ENCODE peak calls at places on chromosomes 16 and 17, in five cellular contexts. Q, V, H, A and Y are unnamed samples. For H3K4me1, the result is how much of the 10 kb centered on the place peaks cover.

GRCh38 chr17:39533891-39534290 is 72.6 kb downstream of the CDK12 start:
- DNase-seq in Q (no peak), V (no peak), H (no peak), A (no peak), Y (no peak)

GRCh38 chr16:89392881-89393730 is 97.3 kb downstream of the ANKRD11 start:
- DNase-seq in Q (peak), V (peak), H (no peak), A (no peak), Y (no peak)

GRCh38 chr16:8631818-8632217 is 10.3 kb downstream of the METTL22 start:
- DNase-seq in Q (no peak), V (no peak), H (no peak), A (no peak), Y (no peak)

GRCh38 chr17:69357701-69358100 is 30.8 kb upstream of the ABCA5 start:
- DNase-seq in Q (no peak), V (no peak), H (no peak), A (no peak), Y (no peak)

GRCh38 chr17:11284811-11285210 is 43.8 kb downstream of the SHISA6 start:
- DNase-seq in Q (peak), V (no peak), H (no peak), A (no peak), Y (no peak)

GRCh38 chr17:4365628-4366311 is 705 bp downstream of the UBE2G1 start:
- DNase-seq in Q (peak), V (no peak), H (peak), A (peak), Y (peak)

GRCh38 chr17:5819396-5819795 is 235.1 kb upstream of the NLRP1 start:
- DNase-seq in Q (peak), V (no peak), H (no peak), A (peak), Y (peak)

GRCh38 chr17:27616414-27616813 is 14.6 kb upstream of the LGALS9 start:
- DNase-seq in Q (no peak), V (no peak), H (no peak), A (no peak), Y (no peak)

GRCh38 chr17:48593126-48593829 is at the start of gene HOXB5:
- DNase-seq in Q (peak), V (no peak), H (no peak), A (no peak), Y (no peak)

GRCh38 chr17:17535957-17536356 is 39.8 kb upstream of the RASD1 start:
- DNase-seq in Q (no peak), V (no peak), H (no peak), A (no peak), Y (no peak)

GRCh38 chr17:17533901-17534441 is 37.8 kb upstream of the RASD1 start:
- DNase-seq in Q (no peak), V (no peak), H (no peak), A (no peak), Y (no peak)

GRCh38 chr17:17538417-17539391 is 42.5 kb upstream of the RASD1 start:
- DNase-seq in Q (no peak), V (no peak), H (no peak), A (no peak), Y (no peak)

GRCh38 chr17:17537311-17538099 is 41.3 kb upstream of the RASD1 start:
- DNase-seq in Q (no peak), V (no peak), H (no peak), A (no peak), Y (peak)

GRCh38 chr17:17536702-17537101 is 40.5 kb upstream of the RASD1 start:
- DNase-seq in Q (no peak), V (no peak), H (no peak), A (no peak), Y (no peak)
- H3K4me1 ChIP-seq in Q (under half), V (under half), H (under half), A (under half), Y (under half)

GRCh38 chr16:81035398-81035974 is at the start of gene ATMIN:
- DNase-seq in Q (peak), V (peak), H (peak), A (peak), Y (peak)
- H2AFZ ChIP-seq in Q (no peak), V (peak), H (peak), A (peak), Y (peak)

DNA sequence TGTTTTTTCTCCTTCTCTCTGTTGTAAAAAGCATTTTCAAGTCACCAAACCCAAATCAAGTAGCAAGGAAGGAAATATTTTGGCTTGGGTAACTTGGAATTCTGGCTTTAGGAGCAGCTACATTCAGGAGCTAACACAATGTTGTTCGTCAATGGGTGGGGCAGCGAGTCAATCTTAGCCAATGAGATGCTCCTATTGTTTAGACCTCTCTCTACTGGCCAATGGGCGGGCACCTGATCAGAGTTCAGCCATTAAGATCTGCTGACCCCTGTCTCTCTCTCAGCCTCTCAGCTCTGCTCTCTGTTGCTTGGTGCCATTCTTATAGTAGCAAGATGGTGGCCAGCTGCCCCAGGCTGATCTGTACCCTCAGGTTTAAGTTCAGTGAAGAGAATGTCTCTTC is 83.2 kb downstream of the IRX3 start:
- DNase-seq in Q (no peak), V (no peak), H (no peak), A (no peak), Y (no peak)
- H2BK12ac ChIP-seq in Q (no peak), V (no peak), H (no peak), A (no peak), Y (no peak)

GRCh38 chr16:46607529-46607928 is 13.7 kb downstream of the SHCBP1 start:
- DNase-seq in Q (no peak), V (no peak), H (no peak), A (no peak), Y (peak)
- H3K4me1 ChIP-seq in Q (under half), V (under half), H (under half), A (under half), Y (under half)

GRCh38 chr17:50188521-50189395 is 12.7 kb downstream of the COL1A1 start:
- DNase-seq in Q (no peak), V (no peak), H (no peak), A (no peak), Y (peak)

GRCh38 chr17:50189396-50190277 is 11.8 kb downstream of the COL1A1 start:
- DNase-seq in Q (no peak), V (no peak), H (no peak), A (no peak), Y (peak)

GRCh38 chr17:50186661-50187402 is 14.6 kb downstream of the COL1A1 start:
- DNase-seq in Q (no peak), V (no peak), H (no peak), A (no peak), Y (peak)

GRCh38 chr17:50187403-50187735 is 14.1 kb downstream of the COL1A1 start:
- DNase-seq in Q (no peak), V (no peak), H (no peak), A (no peak), Y (no peak)

DNA sequence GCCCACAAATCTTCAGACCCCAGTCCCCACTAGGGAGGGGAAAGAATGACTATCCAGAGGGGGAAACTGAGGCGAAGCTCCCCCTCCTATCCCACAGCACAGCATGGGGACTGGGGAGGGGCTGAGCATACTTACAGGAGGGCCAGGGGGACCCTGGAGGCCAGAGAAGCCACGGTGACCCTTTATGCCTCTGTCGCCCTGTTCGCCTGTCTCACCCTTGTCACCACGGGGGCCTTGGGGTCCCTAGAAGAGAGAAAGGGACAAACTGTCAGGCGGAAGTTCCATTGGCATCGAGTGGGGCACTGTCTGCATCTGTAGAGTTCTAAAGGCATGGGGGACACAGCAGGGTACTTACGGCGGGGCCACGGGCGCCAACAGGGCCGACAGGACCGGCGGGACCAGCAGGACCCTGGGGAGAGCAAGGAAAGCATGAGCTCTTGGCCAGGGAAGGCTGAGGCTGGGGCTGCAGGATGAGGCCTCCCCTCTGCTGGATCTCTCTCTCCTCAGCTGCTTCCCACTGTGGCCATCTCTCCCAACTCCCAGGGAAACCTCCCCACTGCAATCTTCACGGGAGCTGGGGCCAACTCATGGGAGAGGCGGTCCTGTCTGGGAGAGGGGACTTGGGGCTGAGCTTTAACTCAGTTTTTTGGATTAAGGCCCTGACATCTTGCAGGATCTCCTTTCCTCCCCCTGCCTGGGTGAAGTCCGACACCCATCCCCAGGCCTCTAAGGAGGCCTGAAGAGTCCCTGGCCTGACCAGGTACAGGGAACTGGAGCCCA is 13.5 kb downstream of the COL1A1 start:
- DNase-seq in Q (no peak), V (no peak), H (no peak), A (no peak), Y (peak)
- H2AFZ ChIP-seq in Q (no peak), V (no peak), H (no peak), A (no peak), Y (no peak)